ENCODE peak calls at places on chromosome 2, in four cellular contexts. W is GM12878, V is H1, J is HepG2. S is an unnamed sample.

GRCh38 chr2:209671280-209671679 is 100.4 kb upstream of the UNC80 start:
- DNase-seq in J (no peak), V (no peak), W (no peak), S (no peak)

GRCh38 chr2:238130111-238130695 is 8.3 kb upstream of the KLHL30 start:
- DNase-seq in V (no peak), W (no peak), J (no peak), S (no peak)

GRCh38 chr2:25082002-25082622 is 40.2 kb downstream of the EFR3B start:
- DNase-seq in J (no peak), W (no peak), V (no peak), S (no peak)

GRCh38 chr2:121888189-121888557 is 132.7 kb downstream of the TSN start:
- DNase-seq in V (no peak), J (peak; percentile 35), W (no peak), S (peak; percentile 28)

GRCh38 chr2:34288016-34288415 is 688.9 kb upstream of the FAM98A start:
- DNase-seq in W (no peak), V (no peak), J (no peak), S (no peak)

GRCh38 chr2:241048149-241048948 is 49.9 kb downstream of the SNED1 start:
- DNase-seq in V (no peak), J (no peak), W (no peak), S (no peak)

GRCh38 chr2:220779918-220780317 is 792.2 kb downstream of the EPHA4 start:
- DNase-seq in V (no peak), W (no peak), J (no peak), S (no peak)

GRCh38 chr2:174009488-174010223 is 44.5 kb upstream of the SP3 start:
- DNase-seq in V (no peak), J (no peak), W (no peak), S (no peak)

GRCh38 chr2:60585276-60585675 is 31.8 kb upstream of the BCL11A start:
- DNase-seq in J (no peak), V (no peak), W (no peak), S (no peak)

GRCh38 chr2:235049069-235049468 is 97.3 kb downstream of the SH3BP4 start:
- DNase-seq in V (no peak), W (no peak), J (no peak), S (no peak)

GRCh38 chr2:100730290-100730868 is 89.6 kb upstream of the NPAS2 start:
- DNase-seq in W (no peak), V (peak; percentile 43), J (peak; percentile 82), S (peak; percentile 44)

GRCh38 chr2:233267516-233268245 is 16.2 kb downstream of the ATG16L1 start:
- DNase-seq in J (no peak), W (peak; percentile 58), V (no peak), S (no peak)

GRCh38 chr2:31581124-31581795 is 522 bp upstream of the SRD5A2 start:
- DNase-seq in W (no peak), J (no peak), V (no peak), S (no peak)

GRCh38 chr2:125259441-125259840 is 1234.4 kb downstream of the CNTNAP5 start:
- DNase-seq in J (no peak), V (no peak), W (no peak), S (no peak)

GRCh38 chr2:207515671-207516070 is 14.1 kb upstream of the CREB1 start:
- DNase-seq in J (no peak), V (no peak), W (no peak), S (no peak)

GRCh38 chr2:11241804-11242203 is 86.5 kb downstream of the SLC66A3 start:
- DNase-seq in V (no peak), J (no peak), W (no peak), S (no peak)

GRCh38 chr2:191436368-191437055 is 191.3 kb downstream of the MYO1B start:
- DNase-seq in V (no peak), W (no peak), J (peak; percentile 68), S (no peak)

GRCh38 chr2:138615257-138615656 is 113.7 kb downstream of the SPOPL start:
- DNase-seq in V (no peak), J (no peak), W (no peak), S (no peak)

GRCh38 chr2:138496096-138496651 is 5.4 kb upstream of the SPOPL start:
- DNase-seq in W (no peak), J (no peak), V (no peak), S (no peak)

GRCh38 chr2:179692610-179693009 is 168.8 kb downstream of the ZNF385B start:
- DNase-seq in J (no peak), V (no peak), W (no peak), S (no peak)

GRCh38 chr2:191126386-191126785 is 24.4 kb downstream of the STAT4 start:
- DNase-seq in V (no peak), W (no peak), J (no peak), S (no peak)

GRCh38 chr2:9439536-9439935 is 16.1 kb downstream of the CPSF3 start:
- DNase-seq in J (no peak), W (no peak), V (no peak), S (no peak)
- TF ChIP-seq SUZ12 in J (no peak), W (no peak), V (no peak), S (no peak)

GRCh38 chr2:217914078-217914477 is 88.7 kb downstream of the TNS1 start:
- DNase-seq in V (no peak), W (no peak), J (no peak), S (no peak)
- H3K4me1 ChIP-seq in V (peaks cover 30% of the 10 kb centered on the region), W (no peaks in the 10 kb centered on the region), J (peaks cover 83% of the 10 kb centered on the region), S (peaks cover 22% of the 10 kb centered on the region)

DNA sequence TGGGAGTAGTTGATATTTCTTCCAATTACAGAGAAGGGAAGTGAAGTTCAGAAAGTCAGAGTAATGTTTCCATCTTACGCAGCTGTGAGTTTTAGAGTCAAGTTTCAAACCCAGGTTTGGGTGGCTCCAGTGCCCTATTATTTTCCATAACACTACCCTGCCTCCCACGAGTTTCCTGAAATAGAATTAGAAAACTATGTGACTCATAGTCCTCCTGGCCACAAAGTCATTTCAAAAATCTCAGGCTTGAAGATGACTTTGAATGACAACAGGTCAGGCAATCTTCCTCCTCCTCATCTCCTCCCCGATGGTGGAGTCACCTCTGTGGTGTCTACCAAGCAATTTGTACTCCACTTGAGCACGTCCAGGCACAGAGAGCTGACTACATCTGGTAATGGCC is 212.3 kb upstream of the TRIB2 start:
- DNase-seq in W (peak; percentile 55), J (no peak), V (no peak), S (no peak)
- TF ChIP-seq SUZ12 in W (no peak), J (no peak), V (no peak), S (no peak)

GRCh38 chr2:62471816-62472215 is 34.2 kb downstream of the TMEM17 start:
- DNase-seq in V (no peak), W (no peak), J (no peak), S (no peak)
- H3K4me1 ChIP-seq in V (peaks cover 11% of the 10 kb centered on the region), W (peaks cover 4% of the 10 kb centered on the region), J (peaks cover 67% of the 10 kb centered on the region), S (peaks cover 3% of the 10 kb centered on the region)

GRCh38 chr2:162011718-162012564 is 62.1 kb downstream of the DPP4 start:
- DNase-seq in V (no peak), W (no peak), J (no peak), S (no peak)
- TF ChIP-seq SUZ12 in V (no peak), W (no peak), J (no peak), S (no peak)

GRCh38 chr2:188199716-188200128 is 92.0 kb upstream of the GULP1 start:
- DNase-seq in V (no peak), W (no peak), J (peak; percentile 15), S (no peak)
- H3K4me1 ChIP-seq in V (no peaks in the 10 kb centered on the region), W (no peaks in the 10 kb centered on the region), J (no peaks in the 10 kb centered on the region), S (no peaks in the 10 kb centered on the region)

DNA sequence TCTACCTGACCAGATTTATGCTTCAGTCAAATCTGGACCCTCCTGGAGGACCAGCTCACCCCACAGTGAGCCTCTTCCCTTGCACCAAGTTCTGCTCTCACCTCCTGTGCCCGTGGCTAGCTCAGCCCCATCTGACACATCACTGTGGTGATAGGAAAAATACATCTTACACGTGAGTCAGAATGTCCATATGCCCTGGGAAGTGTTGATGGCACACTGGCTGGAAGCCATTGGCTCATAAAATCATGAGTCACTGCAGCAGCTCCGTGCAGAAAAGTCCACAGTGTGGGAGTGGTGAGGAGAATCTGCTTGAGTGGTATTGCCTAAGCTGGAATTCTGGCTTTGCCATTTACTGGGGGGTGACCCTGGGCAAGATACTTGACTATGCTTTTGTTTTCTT is 42.6 kb upstream of the RAPGEF4 start:
- DNase-seq in V (no peak), J (peak; percentile 28), W (no peak), S (no peak)
- TF ChIP-seq SUZ12 in V (no peak), J (no peak), W (no peak), S (no peak)